ENCODE peak calls at places on chromosomes 7 and 10, in five cellular contexts. One of them, this sample, is unnamed.

GRCh38 chr10:129031233-129032150 is 435.5 kb upstream of the MGMT start:
- DNase-seq in ovary: peak
- DNase-seq in colonic mucosa: peak
- DNase-seq in HCT116: no peak
- DNase-seq in kidney: peak
- DNase-seq in this sample: no peak

GRCh38 chr10:12419279-12419847 is 70.0 kb downstream of the CAMK1D start:
- DNase-seq in HCT116: peak
- DNase-seq in colonic mucosa: no peak
- DNase-seq in ovary: peak
- DNase-seq in kidney: no peak
- DNase-seq in this sample: peak

GRCh38 chr10:49327036-49327813 is 28.3 kb downstream of the C10orf71 start:
- DNase-seq in colonic mucosa: no peak
- DNase-seq in kidney: no peak
- DNase-seq in ovary: peak
- DNase-seq in HCT116: no peak
- DNase-seq in this sample: peak

GRCh38 chr10:132904814-132905649 is 37.3 kb downstream of the CFAP46 start:
- DNase-seq in ovary: no peak
- DNase-seq in kidney: peak
- DNase-seq in HCT116: no peak
- DNase-seq in colonic mucosa: no peak
- DNase-seq in this sample: no peak

GRCh38 chr7:32941996-32942782 is 15.1 kb upstream of the FKBP9 start:
- DNase-seq in kidney: peak
- DNase-seq in ovary: peak
- DNase-seq in HCT116: no peak
- DNase-seq in colonic mucosa: peak
- DNase-seq in this sample: peak

GRCh38 chr7:102387064-102387463 is 9.1 kb upstream of the PRKRIP1 start:
- DNase-seq in ovary: no peak
- DNase-seq in HCT116: no peak
- DNase-seq in colonic mucosa: no peak
- DNase-seq in kidney: no peak
- DNase-seq in this sample: no peak

GRCh38 chr10:115219203-115219602 is 126.0 kb downstream of the ATRNL1 start:
- DNase-seq in ovary: no peak
- DNase-seq in colonic mucosa: no peak
- DNase-seq in kidney: no peak
- DNase-seq in HCT116: no peak
- DNase-seq in this sample: no peak

GRCh38 chr10:120019568-120019967 is 127.0 kb downstream of the SEC23IP start:
- DNase-seq in kidney: no peak
- DNase-seq in colonic mucosa: no peak
- DNase-seq in HCT116: no peak
- DNase-seq in ovary: no peak
- DNase-seq in this sample: no peak

GRCh38 chr10:52598936-52599335 is 173.6 kb downstream of the MBL2 start:
- DNase-seq in ovary: no peak
- DNase-seq in HCT116: no peak
- DNase-seq in colonic mucosa: no peak
- DNase-seq in kidney: no peak
- DNase-seq in this sample: no peak

GRCh38 chr7:56222866-56223265 is 106.6 kb upstream of the NUPR2 start:
- DNase-seq in kidney: no peak
- DNase-seq in colonic mucosa: no peak
- DNase-seq in ovary: no peak
- DNase-seq in HCT116: no peak
- DNase-seq in this sample: no peak

GRCh38 chr7:157506268-157506667 is 169.5 kb downstream of the DNAJB6 start:
- DNase-seq in ovary: no peak
- DNase-seq in HCT116: no peak
- DNase-seq in kidney: no peak
- DNase-seq in colonic mucosa: no peak
- DNase-seq in this sample: no peak

GRCh38 chr7:72112530-72112929 is 299.6 kb downstream of the CALN1 start:
- DNase-seq in HCT116: no peak
- DNase-seq in colonic mucosa: no peak
- DNase-seq in kidney: no peak
- DNase-seq in ovary: no peak
- DNase-seq in this sample: no peak

GRCh38 chr7:83648464-83649241 is at the start of gene SEMA3E:
- DNase-seq in kidney: peak
- DNase-seq in ovary: no peak
- DNase-seq in colonic mucosa: peak
- DNase-seq in HCT116: peak
- DNase-seq in this sample: no peak

GRCh38 chr7:12030116-12030515 is 181.0 kb upstream of the TMEM106B start:
- DNase-seq in colonic mucosa: no peak
- DNase-seq in ovary: no peak
- DNase-seq in kidney: no peak
- DNase-seq in HCT116: no peak
- DNase-seq in this sample: no peak

GRCh38 chr10:127600479-127600878 is 51.4 kb downstream of the NPS start:
- DNase-seq in colonic mucosa: no peak
- DNase-seq in HCT116: no peak
- DNase-seq in kidney: no peak
- DNase-seq in ovary: no peak
- DNase-seq in this sample: no peak

GRCh38 chr10:85611093-85611740 is 755.4 kb downstream of the GRID1 start:
- DNase-seq in colonic mucosa: no peak
- DNase-seq in kidney: no peak
- DNase-seq in ovary: no peak
- DNase-seq in HCT116: no peak
- DNase-seq in this sample: peak

GRCh38 chr7:116316838-116317612 is 106.7 kb downstream of the TES start:
- DNase-seq in kidney: no peak
- DNase-seq in colonic mucosa: peak
- DNase-seq in ovary: peak
- DNase-seq in HCT116: peak
- DNase-seq in this sample: peak

GRCh38 chr10:58280982-58281752 is 12.2 kb downstream of the CISD1 start:
- DNase-seq in kidney: no peak
- DNase-seq in ovary: no peak
- DNase-seq in colonic mucosa: no peak
- DNase-seq in HCT116: no peak
- DNase-seq in this sample: no peak

GRCh38 chr10:77105756-77106155 is 531.9 kb downstream of the KCNMA1 start:
- DNase-seq in HCT116: no peak
- DNase-seq in ovary: no peak
- DNase-seq in colonic mucosa: no peak
- DNase-seq in kidney: no peak
- DNase-seq in this sample: no peak

GRCh38 chr10:24912214-24912613 is 40.2 kb downstream of the PRTFDC1 start:
- DNase-seq in kidney: no peak
- DNase-seq in colonic mucosa: no peak
- DNase-seq in ovary: no peak
- DNase-seq in HCT116: no peak
- DNase-seq in this sample: no peak

DNA sequence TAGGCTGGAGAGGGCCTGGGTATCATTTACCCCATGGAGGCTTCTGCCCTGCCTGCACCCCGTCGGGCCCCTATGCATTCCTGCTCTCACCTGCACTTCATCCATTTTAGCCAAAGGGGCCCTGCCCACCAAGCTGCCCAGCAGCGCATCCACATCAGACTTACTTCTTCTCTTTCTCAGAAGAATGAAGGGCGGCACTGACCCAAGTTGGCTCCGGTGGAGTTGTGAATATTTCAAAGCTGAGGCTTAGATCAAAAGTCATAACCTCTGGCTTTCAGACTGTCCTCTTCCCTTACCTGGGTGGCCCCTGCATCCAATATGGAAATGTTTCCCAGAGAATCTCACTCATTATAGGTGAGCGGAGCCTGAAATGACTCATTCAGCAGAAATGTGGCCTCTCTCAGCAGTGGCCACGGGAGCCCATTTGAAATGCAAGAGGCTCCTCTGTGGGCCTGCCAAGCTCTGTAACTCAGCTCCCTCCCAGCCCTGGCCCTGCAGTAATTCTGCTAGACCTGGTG is 117.6 kb upstream of the TCF7L2 start:
- DNase-seq in colonic mucosa: no peak
- DNase-seq in HCT116: peak
- DNase-seq in kidney: peak
- DNase-seq in ovary: no peak
- DNase-seq in this sample: no peak
- H3K27ac ChIP-seq in colonic mucosa: no peak
- H3K27ac ChIP-seq in HCT116: peak
- H3K27ac ChIP-seq in kidney: no peak
- H3K27ac ChIP-seq in ovary: no peak
- H3K27ac ChIP-seq in this sample: no peak

GRCh38 chr10:70479161-70479531 is 579 bp downstream of the PALD1 start:
- DNase-seq in colonic mucosa: no peak
- DNase-seq in kidney: no peak
- DNase-seq in HCT116: no peak
- DNase-seq in ovary: no peak
- DNase-seq in this sample: no peak
- TF ChIP-seq CTCF in colonic mucosa: no peak
- TF ChIP-seq CTCF in kidney: no peak
- TF ChIP-seq CTCF in HCT116: peak
- TF ChIP-seq CTCF in ovary: no peak
- TF ChIP-seq CTCF in this sample: no peak

GRCh38 chr7:4689668-4690067 is 7.6 kb downstream of the FOXK1 start:
- DNase-seq in HCT116: no peak
- DNase-seq in colonic mucosa: no peak
- DNase-seq in kidney: peak
- DNase-seq in ovary: no peak
- DNase-seq in this sample: no peak
- H3K4me3 ChIP-seq in HCT116: no peak
- H3K4me3 ChIP-seq in colonic mucosa: no peak
- H3K4me3 ChIP-seq in kidney: peak
- H3K4me3 ChIP-seq in ovary: peak
- H3K4me3 ChIP-seq in this sample: peak

DNA sequence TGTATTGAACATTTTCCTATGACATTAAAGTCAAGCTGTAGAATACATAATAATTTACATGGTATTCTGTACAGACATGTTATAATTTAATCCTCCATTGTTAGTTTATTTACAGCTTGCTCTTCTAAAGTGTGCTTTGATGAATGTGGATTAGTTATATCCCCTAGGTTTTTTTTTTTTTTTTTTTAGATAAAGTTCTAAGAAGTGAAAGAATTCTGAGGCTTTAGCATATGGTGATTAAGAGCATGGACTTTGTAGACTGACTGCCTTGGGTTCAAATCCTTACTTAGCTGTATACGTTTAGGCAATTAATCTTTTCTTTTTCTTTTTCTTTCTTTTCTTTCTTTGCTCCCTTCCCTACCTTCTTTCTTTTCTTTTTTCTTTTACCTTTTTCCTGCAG is 44.9 kb downstream of the MKLN1 start:
- DNase-seq in kidney: no peak
- DNase-seq in colonic mucosa: no peak
- DNase-seq in HCT116: no peak
- DNase-seq in ovary: no peak
- DNase-seq in this sample: no peak
- H3K27ac ChIP-seq in kidney: no peak
- H3K27ac ChIP-seq in colonic mucosa: no peak
- H3K27ac ChIP-seq in HCT116: no peak
- H3K27ac ChIP-seq in ovary: no peak
- H3K27ac ChIP-seq in this sample: no peak

DNA sequence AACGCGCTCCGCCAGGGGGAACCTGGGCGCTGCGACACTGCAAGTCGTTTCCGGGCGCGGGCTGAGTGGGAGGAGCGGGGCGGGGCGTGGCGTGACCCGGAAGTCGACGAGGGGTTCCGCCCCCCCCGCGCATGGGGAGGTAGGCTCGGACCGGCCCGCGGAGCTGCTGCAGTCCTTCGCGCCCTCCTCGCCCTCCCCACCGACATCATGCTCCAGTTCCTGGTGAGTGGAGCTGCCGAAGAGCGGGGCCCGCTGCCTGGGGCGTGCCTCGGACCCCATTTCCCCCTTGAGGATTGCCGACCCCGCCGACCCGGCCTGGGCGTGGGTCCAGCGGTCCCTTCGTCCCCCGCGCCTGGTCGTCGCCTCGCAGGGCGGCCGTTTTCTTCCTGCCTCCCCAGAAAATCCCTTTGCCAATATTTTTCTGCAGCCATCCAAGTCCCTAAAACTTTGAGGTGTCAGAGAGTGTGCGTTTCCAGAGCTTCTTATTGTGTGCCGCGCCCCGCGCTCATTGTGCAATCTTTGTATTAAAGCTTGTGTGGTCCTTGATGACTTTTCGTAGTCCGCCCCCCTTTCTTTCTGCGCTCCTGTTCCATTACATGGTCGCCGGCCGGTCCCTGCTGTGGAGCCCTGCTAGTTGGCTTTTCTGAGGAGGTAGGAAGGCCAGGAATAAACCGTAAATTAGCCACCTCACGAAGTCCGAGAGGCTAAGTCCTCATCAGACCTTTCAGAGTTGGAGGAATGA is at the start of gene STMP1:
- DNase-seq in HCT116: peak
- DNase-seq in kidney: peak
- DNase-seq in ovary: peak
- DNase-seq in colonic mucosa: peak
- DNase-seq in this sample: peak
- TF ChIP-seq CTCF in HCT116: peak
- TF ChIP-seq CTCF in kidney: peak
- TF ChIP-seq CTCF in ovary: no peak
- TF ChIP-seq CTCF in colonic mucosa: no peak
- TF ChIP-seq CTCF in this sample: peak

GRCh38 chr10:101121661-101122045 is 9.4 kb upstream of the TLX1 start:
- DNase-seq in kidney: peak
- DNase-seq in ovary: no peak
- DNase-seq in colonic mucosa: no peak
- DNase-seq in HCT116: no peak
- DNase-seq in this sample: no peak

GRCh38 chr10:101122270-101123084 is 8.6 kb upstream of the TLX1 start:
- DNase-seq in colonic mucosa: no peak
- DNase-seq in HCT116: no peak
- DNase-seq in ovary: no peak
- DNase-seq in kidney: peak
- DNase-seq in this sample: no peak

GRCh38 chr10:101123815-101124617 is 7.1 kb upstream of the TLX1 start:
- DNase-seq in HCT116: no peak
- DNase-seq in colonic mucosa: no peak
- DNase-seq in kidney: no peak
- DNase-seq in ovary: no peak
- DNase-seq in this sample: no peak

GRCh38 chr10:101124933-101125332 is 6.2 kb upstream of the TLX1 start:
- DNase-seq in kidney: no peak
- DNase-seq in colonic mucosa: no peak
- DNase-seq in HCT116: no peak
- DNase-seq in ovary: no peak
- DNase-seq in this sample: no peak

DNA sequence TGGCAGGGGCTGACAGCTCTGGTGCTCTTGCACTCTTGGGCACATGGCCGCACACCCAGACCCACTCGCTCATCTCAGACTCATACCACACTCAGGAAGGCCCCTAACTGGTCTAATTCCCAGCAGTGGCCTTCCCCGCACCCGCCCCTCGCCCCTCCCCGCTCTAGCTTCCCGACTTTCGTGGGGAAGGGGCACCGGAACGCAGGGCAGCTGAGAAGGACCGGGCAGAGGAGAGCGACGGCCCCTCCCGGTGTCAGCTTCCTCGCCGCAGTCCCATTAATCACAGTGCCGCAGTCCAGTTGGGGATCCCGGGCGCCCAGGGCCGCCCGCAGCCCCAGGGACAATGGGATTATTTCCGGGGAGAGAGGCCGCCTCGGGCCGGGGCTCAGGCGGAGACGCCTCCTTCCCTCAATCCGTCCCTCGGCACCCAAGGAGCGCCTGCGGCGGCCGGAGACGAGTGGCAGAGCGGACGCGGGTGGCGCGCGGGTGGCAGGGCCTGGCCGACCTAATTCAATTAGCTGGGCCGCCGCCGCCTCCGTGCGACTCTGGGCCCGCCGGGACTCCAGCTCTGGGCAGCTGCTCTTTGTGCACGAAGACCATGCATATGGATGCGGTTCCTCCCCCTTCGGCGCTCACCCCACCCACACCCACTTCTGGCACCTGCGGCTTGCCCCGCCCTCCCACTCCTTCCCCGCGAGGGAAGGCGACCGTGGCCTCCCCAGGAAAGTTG is 7.8 kb upstream of the TLX1 start:
- DNase-seq in kidney: peak
- DNase-seq in HCT116: no peak
- DNase-seq in ovary: no peak
- DNase-seq in colonic mucosa: peak
- DNase-seq in this sample: no peak
- H3K4me3 ChIP-seq in kidney: no peak
- H3K4me3 ChIP-seq in HCT116: no peak
- H3K4me3 ChIP-seq in ovary: no peak
- H3K4me3 ChIP-seq in colonic mucosa: peak
- H3K4me3 ChIP-seq in this sample: peak